ENCODE peak calls at places on chromosomes 4 and X, in seven cellular contexts. A, M, Z, E, B, H and V are unnamed samples.

GRCh38 chr4:92969650-92970370 is 666.0 kb downstream of the GRID2 start:
- DNase-seq in A (no peak), B (no peak), M (no peak), H (no peak), E (peak), Z (peak), V (no peak)

GRCh38 chr4:107044170-107044569 is 8.1 kb upstream of the DKK2 start:
- DNase-seq in B (no peak), A (peak), M (no peak), E (no peak), H (no peak), Z (no peak), V (no peak)

GRCh38 chr4:138948918-138949317 is 66.7 kb upstream of the NOCT start:
- DNase-seq in H (no peak), B (no peak), Z (no peak), E (no peak), M (no peak), A (no peak), V (no peak)

GRCh38 chr4:157204634-157205244 is 15.8 kb upstream of the GRIA2 start:
- DNase-seq in Z (peak), B (no peak), M (no peak), A (peak), H (no peak), E (peak), V (no peak)

GRCh38 chrX:110041980-110042379 is 39.1 kb downstream of the TMEM164 start:
- DNase-seq in A (no peak), H (no peak), E (no peak), B (no peak), M (no peak), Z (no peak), V (no peak)

GRCh38 chrX:150291014-150291413 is 72.1 kb upstream of the MAMLD1 start:
- DNase-seq in M (no peak), B (no peak), H (no peak), A (no peak), Z (no peak), E (no peak), V (no peak)

GRCh38 chr4:24816797-24817196 is 21.4 kb downstream of the SOD3 start:
- DNase-seq in Z (no peak), B (no peak), E (no peak), A (no peak), H (no peak), M (no peak), V (no peak)

GRCh38 chr4:153467154-153467896 is 1.2 kb downstream of the TMEM131L start:
- DNase-seq in B (peak), A (peak), E (no peak), Z (peak), H (peak), M (peak), V (peak)

GRCh38 chr4:142243250-142243649 is 602.9 kb downstream of the INPP4B start:
- DNase-seq in M (no peak), B (no peak), A (no peak), E (no peak), H (no peak), Z (no peak), V (no peak)

GRCh38 chrX:23503835-23504539 is 163.3 kb upstream of the PRDX4 start:
- DNase-seq in Z (peak), A (peak), M (peak), E (peak), B (no peak), H (peak), V (peak)

GRCh38 chr4:142203505-142203904 is 567.1 kb downstream of the IL15 start:
- DNase-seq in B (no peak), H (no peak), M (no peak), A (no peak), Z (no peak), E (no peak), V (no peak)

GRCh38 chrX:17931855-17932254 is 70.8 kb upstream of the RAI2 start:
- DNase-seq in A (no peak), Z (no peak), M (no peak), H (no peak), E (no peak), B (no peak), V (no peak)

GRCh38 chrX:77276742-77277141 is 170.4 kb upstream of the FGF16 start:
- DNase-seq in Z (no peak), A (no peak), H (no peak), E (no peak), M (no peak), B (no peak), V (no peak)

GRCh38 chrX:33190016-33190415 is 21.3 kb downstream of the DMD start:
- DNase-seq in B (no peak), M (no peak), E (peak), Z (no peak), H (no peak), A (no peak), V (no peak)

GRCh38 chr4:152485726-152486276 is 50.1 kb downstream of the FBXW7 start:
- DNase-seq in B (no peak), H (peak), E (peak), M (no peak), Z (peak), A (no peak), V (no peak)

GRCh38 chr4:138851626-138852443 is 163.7 kb upstream of the NOCT start:
- DNase-seq in Z (no peak), A (no peak), E (peak), B (no peak), M (no peak), H (no peak), V (no peak)

GRCh38 chrX:30597258-30598012 is 19.9 kb upstream of the TASL start:
- DNase-seq in B (no peak), M (no peak), E (no peak), Z (no peak), H (no peak), A (no peak), V (no peak)

GRCh38 chrX:1466971-1467561 is 14.4 kb upstream of the ASMTL start:
- DNase-seq in A (no peak), B (no peak), M (peak), E (no peak), H (peak), Z (no peak), V (peak)

GRCh38 chr4:156322592-156322991 is 368.9 kb upstream of the CTSO start:
- DNase-seq in E (peak), Z (no peak), M (no peak), H (no peak), A (no peak), B (no peak), V (no peak)

DNA sequence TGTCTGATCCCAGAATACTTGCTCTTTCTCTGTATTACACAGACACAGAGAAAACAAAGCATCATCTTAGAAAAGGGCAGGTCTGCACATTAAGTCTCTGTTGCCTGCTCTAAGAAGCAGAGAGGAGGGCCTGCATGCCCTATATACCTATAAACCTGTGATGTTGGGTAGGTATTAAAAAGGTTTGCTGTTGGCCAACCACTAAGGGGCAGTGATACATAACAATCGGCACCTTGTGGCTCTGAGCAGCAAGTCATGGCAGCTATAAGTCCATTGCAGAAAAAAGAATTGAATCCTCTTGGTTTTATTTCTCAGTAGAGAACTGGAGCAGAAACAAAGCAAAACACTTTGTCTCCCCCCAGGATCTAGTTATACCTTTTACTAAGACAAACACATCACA is 1364.4 kb downstream of the STIM2 start:
- DNase-seq in A (no peak), Z (no peak), H (no peak), M (no peak), B (no peak), E (peak), V (peak)
- TF ChIP-seq CTCF in A (no peak), Z (no peak), H (no peak), M (no peak), B (no peak), E (peak), V (peak)

DNA sequence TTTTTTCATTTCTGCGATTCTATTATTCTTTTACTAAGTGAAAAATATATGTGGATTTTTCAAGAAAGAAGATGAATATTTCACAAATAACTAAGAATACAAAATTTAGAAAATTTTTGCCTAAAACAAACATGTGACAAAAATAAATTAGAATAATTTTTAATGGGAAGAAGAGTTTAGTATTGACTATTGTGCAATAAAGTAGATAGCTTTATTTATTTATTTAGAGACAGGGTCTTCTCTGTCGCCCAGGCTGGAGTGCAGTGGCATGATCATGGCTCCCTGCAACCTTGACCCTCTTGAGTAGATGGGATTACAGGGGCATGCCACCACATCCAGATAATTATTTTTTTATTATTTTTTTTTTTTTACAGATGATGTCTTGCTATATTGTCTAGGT is 95.3 kb upstream of the PAQR3 start:
- DNase-seq in B (no peak), E (no peak), M (no peak), Z (no peak), H (no peak), A (no peak), V (no peak)
- TF ChIP-seq CTCF in B (no peak), E (no peak), M (no peak), Z (no peak), H (no peak), A (no peak), V (no peak)

DNA sequence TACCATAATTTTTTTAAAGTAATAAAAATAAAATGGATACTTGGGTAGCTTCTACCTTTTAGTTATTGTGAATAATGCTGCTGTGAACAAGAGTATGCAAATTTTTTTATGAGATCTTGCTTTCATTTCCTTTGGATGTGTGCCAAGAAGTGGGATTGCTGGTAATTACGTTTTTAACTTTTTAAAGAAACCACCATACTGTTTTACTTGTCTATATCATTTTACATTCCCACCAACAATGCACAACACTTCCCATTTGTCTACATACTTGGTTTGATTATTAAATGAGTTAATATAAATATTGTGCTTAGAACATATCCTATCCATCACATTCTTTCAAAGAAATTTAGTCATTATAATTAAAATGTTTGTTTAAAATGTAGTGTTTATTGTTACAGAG is 3.9 kb upstream of the SULT1B1 start:
- DNase-seq in B (no peak), A (no peak), H (no peak), M (no peak), E (no peak), Z (no peak), V (no peak)
- TF ChIP-seq CTCF in B (no peak), A (no peak), H (no peak), M (no peak), E (no peak), Z (no peak), V (no peak)

GRCh38 chrX:68697036-68697435 is 49.6 kb downstream of the STARD8 start:
- DNase-seq in A (no peak), M (no peak), Z (no peak), B (no peak), H (no peak), E (no peak), V (no peak)
- TF ChIP-seq CTCF in A (no peak), M (no peak), Z (no peak), B (no peak), H (no peak), E (no peak), V (no peak)

DNA sequence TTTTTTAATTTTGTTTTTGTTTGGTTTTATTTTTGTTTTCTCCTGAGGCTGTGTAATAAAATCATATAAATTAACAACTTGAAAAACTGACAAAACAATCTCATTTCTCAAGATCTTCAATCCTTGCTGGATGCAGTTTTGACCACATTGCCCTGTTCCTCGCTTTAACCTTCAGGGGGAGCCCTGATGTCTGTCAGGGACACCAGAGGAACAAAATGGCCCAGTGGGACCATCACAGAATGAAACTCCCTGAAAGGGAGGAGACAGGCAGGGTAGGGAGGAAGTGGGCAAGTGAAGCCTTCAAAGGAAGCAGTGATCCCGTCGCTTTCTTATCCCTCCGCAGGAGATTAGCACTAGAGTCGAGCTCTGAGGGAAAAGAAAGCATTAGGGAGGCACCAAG is 274.9 kb upstream of the LDB2 start:
- DNase-seq in A (peak), Z (no peak), E (no peak), M (no peak), B (no peak), H (no peak), V (no peak)
- TF ChIP-seq CTCF in A (peak), Z (peak), E (no peak), M (no peak), B (no peak), H (no peak), V (peak)

DNA sequence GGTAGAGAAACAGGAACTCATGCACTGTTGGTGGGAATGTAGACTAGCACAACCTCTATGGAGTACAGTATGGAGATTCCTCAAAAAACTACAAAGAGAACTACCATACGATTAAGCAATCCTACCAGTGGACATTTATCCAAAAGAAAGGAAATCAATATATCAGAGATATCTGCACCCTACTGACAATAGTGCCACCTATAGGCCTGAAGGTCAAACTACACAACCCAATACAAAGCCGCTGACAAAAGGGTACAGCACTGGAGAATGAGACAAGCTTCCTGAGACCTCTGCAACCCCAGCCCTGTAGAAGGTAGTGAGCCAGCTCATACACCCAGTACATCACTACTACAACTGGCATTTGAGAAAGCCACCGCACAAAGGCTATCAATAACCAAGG is 67.1 kb downstream of the CBR4 start:
- DNase-seq in E (no peak), Z (no peak), B (no peak), A (no peak), M (no peak), H (no peak), V (no peak)
- TF ChIP-seq CTCF in E (peak), Z (peak), B (no peak), A (peak), M (no peak), H (peak), V (peak)

DNA sequence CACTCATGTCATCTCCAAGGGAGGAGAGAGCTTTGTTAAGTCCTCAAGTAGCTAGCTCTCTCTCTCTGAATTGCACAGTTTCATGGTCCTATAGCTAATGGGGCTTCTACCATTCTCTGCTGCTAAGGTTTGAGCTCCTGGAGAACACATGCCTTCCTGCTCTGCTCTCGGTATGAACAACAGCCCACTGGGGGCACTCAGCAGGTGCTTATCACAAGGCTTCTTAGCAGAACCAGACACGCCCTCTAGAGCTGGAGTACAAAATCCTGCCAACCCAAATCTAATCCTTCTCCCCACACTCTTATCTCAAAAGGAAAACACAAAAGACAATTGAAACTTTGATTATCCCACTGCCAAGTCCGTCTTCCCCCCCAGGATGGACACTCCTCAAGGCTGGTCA is 176.5 kb downstream of the HS3ST1 start:
- DNase-seq in Z (no peak), B (no peak), A (no peak), M (no peak), E (no peak), H (no peak), V (no peak)
- TF ChIP-seq CTCF in Z (no peak), B (no peak), A (no peak), M (no peak), E (no peak), H (no peak), V (no peak)

GRCh38 chr4:37976991-37977470 is 16.8 kb downstream of the PTTG2 start:
- DNase-seq in Z (peak), A (peak), E (peak), M (peak), H (peak), B (peak), V (peak)
- TF ChIP-seq CTCF in Z (peak), A (no peak), E (peak), M (no peak), H (no peak), B (peak), V (peak)

DNA sequence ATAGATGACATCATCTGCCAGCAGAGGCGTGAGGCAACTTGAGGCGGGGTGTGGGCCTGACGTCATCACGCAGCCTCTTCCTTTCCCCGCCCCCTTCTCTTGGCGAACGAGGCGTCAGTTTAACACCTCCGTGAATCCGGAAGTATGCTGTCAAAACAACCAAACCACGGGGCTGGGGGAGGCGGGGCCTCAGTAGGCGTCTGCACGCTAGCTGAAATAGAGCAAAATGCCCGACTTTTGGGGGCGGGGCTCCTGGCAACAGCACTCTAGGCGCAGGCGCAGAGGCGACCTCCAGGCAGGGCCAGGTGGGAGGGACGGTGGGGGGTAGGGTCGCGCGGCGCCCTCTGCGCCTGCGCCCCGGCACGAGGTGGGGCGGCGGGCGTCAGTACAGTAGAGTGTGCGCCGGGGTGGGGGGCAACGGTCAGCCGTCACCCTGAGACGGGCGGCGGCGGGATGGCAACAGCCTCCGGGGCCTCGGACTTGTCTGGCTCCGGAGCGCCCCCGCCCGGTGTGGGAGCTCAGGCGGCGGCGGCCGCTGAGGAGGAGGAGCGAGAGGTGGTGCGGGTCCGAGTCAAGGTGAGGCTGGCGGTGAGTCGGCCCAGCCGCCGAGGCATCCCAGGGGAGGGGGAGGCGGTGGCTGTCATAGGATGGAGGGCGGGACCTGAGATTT is at the start of gene TBC1D25:
- DNase-seq in E (peak), A (peak), H (peak), M (peak), B (peak), Z (peak), V (peak)
- TF ChIP-seq CTCF in E (peak), A (no peak), H (peak), M (no peak), B (no peak), Z (peak), V (peak)